ENCODE peak calls at places on chromosomes 13 and 19, in ten cellular contexts. Y is uterus, W is tibial nerve, T is H1, G is testis, B is IMR-90, K is ovary, S is heart left ventricle, X is adrenal gland, O is A549. U is an unnamed sample.

GRCh38 chr13:50189450-50189849 is 174.2 kb downstream of the KCNRG start:
- DNase-seq in Y (no peak), W (no peak), T (no peak), G (no peak), B (no peak), K (no peak), S (no peak), X (no peak), O (no peak), U (no peak)

GRCh38 chr19:29843180-29844051 is 31.6 kb downstream of the CCNE1 start:
- DNase-seq in Y (peak; percentile 23), W (peak; percentile 6), T (peak; percentile 63), G (peak; percentile 48), B (no peak), K (peak; percentile 62), S (peak; percentile 40), X (peak; percentile 34), O (no peak), U (no peak)

GRCh38 chr19:7900931-7901330 is 2.7 kb upstream of the MAP2K7 start:
- DNase-seq in Y (no peak), W (no peak), T (no peak), G (no peak), B (no peak), K (no peak), S (no peak), X (peak; percentile 21), O (no peak), U (no peak)

GRCh38 chr13:112242777-112243176 is 133.4 kb upstream of the SPACA7 start:
- DNase-seq in Y (no peak), W (no peak), T (peak; percentile 14), G (peak; percentile 12), B (no peak), K (no peak), S (no peak), X (no peak), O (no peak), U (no peak)

GRCh38 chr19:6417713-6418561 is 6.7 kb downstream of the KHSRP start:
- DNase-seq in Y (peak; percentile 66), W (no peak), T (peak; percentile 65), G (peak; percentile 55), B (peak; percentile 5), K (peak; percentile 45), S (no peak), X (peak; percentile 78), O (peak; percentile 23), U (no peak)

GRCh38 chr13:107807306-107808073 is 407.8 kb downstream of the LIG4 start:
- DNase-seq in Y (no peak), W (no peak), T (no peak), G (no peak), B (no peak), K (no peak), S (no peak), X (no peak), O (no peak), U (no peak)

GRCh38 chr19:33437351-33438015 is 64.0 kb downstream of the CEBPG start:
- DNase-seq in Y (no peak), W (no peak), T (no peak), G (no peak), B (no peak), K (no peak), S (no peak), X (no peak), O (no peak), U (no peak)

GRCh38 chr19:17557461-17557860 is 2.0 kb downstream of the COLGALT1 start:
- DNase-seq in Y (no peak), W (peak; percentile 15), T (no peak), G (no peak), B (no peak), K (no peak), S (peak; percentile 50), X (peak; percentile 50), O (no peak), U (no peak)

GRCh38 chr19:4664642-4665041 is 5.5 kb downstream of the MYDGF start:
- DNase-seq in Y (no peak), W (no peak), T (no peak), G (no peak), B (no peak), K (no peak), S (no peak), X (no peak), O (no peak), U (no peak)

GRCh38 chr19:4671182-4671851 is 1.2 kb upstream of the MYDGF start:
- DNase-seq in Y (no peak), W (no peak), T (no peak), G (no peak), B (no peak), K (no peak), S (peak; percentile 67), X (no peak), O (peak; percentile 37), U (no peak)

GRCh38 chr19:4673216-4673615 is 3.1 kb upstream of the MYDGF start:
- DNase-seq in Y (no peak), W (no peak), T (no peak), G (no peak), B (no peak), K (no peak), S (no peak), X (no peak), O (no peak), U (no peak)

GRCh38 chr19:4673726-4674125 is 3.6 kb upstream of the MYDGF start:
- DNase-seq in Y (no peak), W (no peak), T (no peak), G (no peak), B (no peak), K (no peak), S (peak; percentile 14), X (no peak), O (no peak), U (no peak)

GRCh38 chr19:4669723-4670480 is at the start of gene MYDGF:
- DNase-seq in Y (peak; percentile 92), W (peak; percentile 78), T (peak; percentile 93), G (peak; percentile 95), B (peak; percentile 86), K (peak; percentile 93), S (peak; percentile 95), X (peak; percentile 93), O (peak; percentile 89), U (peak; percentile 91)
- TF ChIP-seq POLR2A in Y (peak; percentile 13), W (peak; percentile 54), T (no peak), G (no peak), B (peak; percentile 91), K (peak; percentile 30), S (no peak), X (peak; percentile 39), O (peak; percentile 80), U (no peak)

DNA sequence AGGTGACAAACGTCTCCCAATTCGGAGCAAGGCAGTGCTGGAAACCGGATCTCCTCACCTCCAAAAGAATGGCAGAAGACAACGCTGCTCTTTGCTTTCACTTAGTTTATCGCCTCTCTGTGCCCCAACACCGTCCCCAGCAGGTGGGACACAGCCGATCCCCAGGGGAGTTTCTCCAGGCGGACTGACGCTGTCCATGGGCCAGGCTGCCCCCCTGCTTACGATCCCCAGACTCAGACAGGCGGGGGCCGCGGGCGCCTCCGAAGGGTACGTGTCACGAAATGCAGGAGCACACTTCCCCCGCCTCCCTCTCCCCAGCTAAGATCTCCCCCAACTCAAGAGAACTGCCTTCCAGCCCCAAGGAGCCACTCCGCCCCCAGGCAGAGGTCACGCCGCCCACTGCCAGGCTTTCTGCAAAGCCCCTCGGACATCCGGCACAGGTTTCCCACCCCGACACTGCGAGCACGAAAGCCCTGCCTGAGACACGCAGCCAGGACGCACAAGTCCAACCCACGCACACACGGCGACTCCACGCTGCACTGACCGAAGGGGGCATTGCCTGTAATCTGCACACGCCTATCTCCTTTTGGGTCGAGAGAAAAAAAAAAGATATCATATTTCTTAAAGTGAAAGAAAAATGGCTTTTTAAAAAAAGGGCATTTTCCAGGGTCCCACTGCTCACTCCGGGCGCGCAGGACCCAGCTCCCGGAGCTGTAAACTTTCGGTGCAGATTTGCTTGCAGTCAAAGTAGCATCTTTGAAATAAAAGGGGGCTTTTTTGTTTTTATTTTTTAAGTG is 1.9 kb downstream of the SPRY2 start:
- DNase-seq in Y (peak; percentile 66), W (peak; percentile 63), T (peak; percentile 66), G (peak; percentile 72), B (peak; percentile 88), K (peak; percentile 63), S (peak; percentile 80), X (peak; percentile 84), O (peak; percentile 61), U (peak; percentile 79)
- H3K4me3 ChIP-seq in Y (peak overlapping the region; percentile 78), W (peak overlapping the region; percentile 72), T (peak overlapping the region; percentile 93), G (peak overlapping the region; percentile 65), B (peak overlapping the region; percentile 88), K (peak overlapping the region; percentile 64), S (peak overlapping the region; percentile 92), X (peak overlapping the region; percentile 95), O (peak overlapping the region; percentile 84), U (peak overlapping the region; percentile 88)

GRCh38 chr19:48713864-48714755 is 5.4 kb downstream of the MAMSTR start:
- DNase-seq in Y (peak; percentile 100), W (peak; percentile 97), T (peak; percentile 99), G (peak; percentile 99), B (peak; percentile 98), K (peak; percentile 99), S (peak; percentile 99), X (peak; percentile 100), O (peak; percentile 100), U (peak; percentile 99)

GRCh38 chr19:48715276-48715675 is 4.2 kb downstream of the MAMSTR start:
- DNase-seq in Y (no peak), W (no peak), T (no peak), G (no peak), B (no peak), K (peak; percentile 60), S (peak; percentile 32), X (peak; percentile 59), O (no peak), U (no peak)

GRCh38 chr19:48714759-48715261 is 4.7 kb downstream of the MAMSTR start:
- DNase-seq in Y (no peak), W (no peak), T (no peak), G (no peak), B (no peak), K (no peak), S (no peak), X (no peak), O (no peak), U (no peak)

GRCh38 chr19:48711106-48711662 is 8.3 kb downstream of the MAMSTR start:
- DNase-seq in Y (no peak), W (no peak), T (no peak), G (no peak), B (no peak), K (no peak), S (no peak), X (no peak), O (no peak), U (no peak)

DNA sequence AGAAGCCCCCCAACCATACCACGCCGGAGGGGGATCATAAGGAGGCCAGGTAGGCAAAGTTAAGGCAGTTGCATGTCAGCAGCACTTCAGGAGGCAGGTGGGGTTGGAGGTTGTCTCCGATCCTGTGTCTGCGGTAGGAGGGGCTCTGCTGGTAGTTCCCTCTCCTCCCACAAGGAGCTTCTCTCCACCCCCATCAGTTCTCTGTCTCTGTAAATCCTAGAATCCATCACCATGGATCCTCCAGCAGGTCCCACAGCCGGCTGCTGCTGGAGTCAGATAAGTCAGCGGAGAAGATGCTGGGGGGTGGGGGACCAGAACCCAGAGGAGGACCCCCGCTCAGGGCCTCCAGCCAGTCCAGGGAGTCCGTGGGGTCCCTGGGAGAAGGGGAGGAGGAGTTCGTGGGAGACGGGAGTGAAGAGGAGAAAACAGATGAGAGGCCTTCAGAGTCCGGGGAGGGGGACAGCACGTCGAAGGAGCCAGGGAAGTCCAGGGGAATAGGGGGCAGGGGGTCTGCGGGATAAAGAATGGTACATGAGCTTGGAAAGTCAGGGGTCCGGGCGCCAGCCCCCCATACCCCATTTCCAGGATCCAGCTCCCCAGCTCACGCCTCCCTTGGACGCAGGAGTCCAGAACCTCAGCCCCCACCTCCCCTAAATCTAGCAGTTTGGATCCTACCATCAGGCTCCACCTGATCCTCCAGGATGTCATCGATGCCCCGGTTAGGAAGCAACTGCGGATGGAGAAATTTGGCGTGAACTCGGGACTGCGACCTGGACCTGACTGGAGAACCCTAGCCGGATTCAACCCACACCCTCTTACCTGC is 6.3 kb downstream of the MAMSTR start:
- DNase-seq in Y (no peak), W (no peak), T (peak; percentile 77), G (no peak), B (peak; percentile 31), K (peak; percentile 55), S (peak; percentile 36), X (no peak), O (peak; percentile 75), U (no peak)
- TF ChIP-seq CTCF in Y (no peak), W (no peak), T (peak; percentile 37), G (no peak), B (peak; percentile 30), K (no peak), S (no peak), X (no peak), O (no peak), U (peak; percentile 17)

GRCh38 chr13:102376314-102376713 is 25.5 kb downstream of the FGF14 start:
- DNase-seq in Y (no peak), W (no peak), T (no peak), G (no peak), B (no peak), K (no peak), S (no peak), X (no peak), O (no peak), U (no peak)

GRCh38 chr13:102373221-102373620 is 28.6 kb downstream of the FGF14 start:
- DNase-seq in Y (no peak), W (no peak), T (no peak), G (no peak), B (no peak), K (no peak), S (no peak), X (no peak), O (no peak), U (no peak)

GRCh38 chr13:102380012-102380411 is 21.8 kb downstream of the FGF14 start:
- DNase-seq in Y (no peak), W (no peak), T (no peak), G (no peak), B (no peak), K (no peak), S (no peak), X (no peak), O (no peak), U (no peak)

GRCh38 chr13:102374233-102374632 is 27.6 kb downstream of the FGF14 start:
- DNase-seq in Y (no peak), W (no peak), T (no peak), G (no peak), B (no peak), K (no peak), S (no peak), X (no peak), O (no peak), U (no peak)

GRCh38 chr13:102374726-102375125 is 27.1 kb downstream of the FGF14 start:
- DNase-seq in Y (no peak), W (no peak), T (no peak), G (no peak), B (no peak), K (no peak), S (no peak), X (no peak), O (no peak), U (no peak)
- TF ChIP-seq POLR2A in Y (no peak), W (no peak), T (no peak), G (no peak), B (no peak), K (no peak), S (no peak), X (no peak), O (no peak), U (no peak)